ENCODE peak calls at places on chromosomes 3 and 15, in five cellular contexts. F is esophagus squamous epithelium; B is Calu3; Q is activated CD4-positive, alpha-beta memory T cell treated with anti-CD3 and anti-CD28 coated beads for 36 hours; N is activated effector memory CD4-positive, alpha-beta T cell treated with anti-CD3 and anti-CD28 coated beads, Interleukin-2, amount 50 U/mL, for 16 hours. G is an unnamed sample.

GRCh38 chr15:48406911-48407310 is 75.7 kb downstream of the DUT start:
- DNase-seq in F (no peak), B (no peak), Q (no peak), N (no peak), G (no peak)

GRCh38 chr3:12875857-12876451 is 34.6 kb upstream of the RPL32 start:
- DNase-seq in F (no peak), B (peak; percentile 19), Q (peak; percentile 30), N (no peak), G (no peak)

GRCh38 chr15:43105077-43105769 is 615 bp downstream of the UBR1 start:
- DNase-seq in F (no peak), B (peak; percentile 17), Q (peak; percentile 42), N (peak; percentile 72), G (no peak)

GRCh38 chr3:30470566-30470965 is 135.8 kb upstream of the TGFBR2 start:
- DNase-seq in F (no peak), B (no peak), Q (no peak), N (no peak), G (no peak)

GRCh38 chr3:147838650-147839049 is 429.5 kb downstream of the ZIC1 start:
- DNase-seq in F (no peak), B (no peak), Q (no peak), N (no peak), G (no peak)

GRCh38 chr3:61562042-61562809 is 855 bp downstream of the PTPRG start:
- DNase-seq in F (no peak), B (no peak), Q (no peak), N (no peak), G (no peak)

GRCh38 chr15:85910796-85911195 is 116.1 kb upstream of the KLHL25 start:
- DNase-seq in F (no peak), B (no peak), Q (no peak), N (no peak), G (no peak)

GRCh38 chr3:148600902-148601765 is 96.6 kb upstream of the AGTR1 start:
- DNase-seq in F (no peak), B (peak; percentile 80), Q (no peak), N (no peak), G (no peak)

GRCh38 chr3:98612587-98612986 is 19.2 kb upstream of the CPOX start:
- DNase-seq in F (no peak), B (peak; percentile 30), Q (no peak), N (no peak), G (no peak)

GRCh38 chr15:67501177-67501835 is 19.6 kb upstream of the C15orf61 start:
- DNase-seq in F (no peak), B (no peak), Q (no peak), N (no peak), G (peak; percentile 2)

GRCh38 chr3:185744997-185745843 is 79.6 kb downstream of the IGF2BP2 start:
- DNase-seq in F (no peak), B (no peak), Q (no peak), N (no peak), G (peak; percentile 58)

GRCh38 chr3:121768452-121768851 is 18.9 kb upstream of the GOLGB1 start:
- DNase-seq in F (no peak), B (no peak), Q (no peak), N (no peak), G (no peak)

GRCh38 chr15:78059110-78059839 is 18.2 kb downstream of the TBC1D2B start:
- DNase-seq in F (no peak), B (no peak), Q (no peak), N (peak; percentile 60), G (no peak)

GRCh38 chr3:156762631-156763185 is 63.4 kb upstream of the LEKR1 start:
- DNase-seq in F (no peak), B (no peak), Q (no peak), N (no peak), G (no peak)

GRCh38 chr3:159881828-159882309 is 106.8 kb upstream of the IL12A start:
- DNase-seq in F (no peak), B (no peak), Q (no peak), N (no peak), G (no peak)

GRCh38 chr15:73344051-73344450 is 24.7 kb downstream of the HCN4 start:
- DNase-seq in F (no peak), B (no peak), Q (no peak), N (no peak), G (no peak)

GRCh38 chr3:111721702-111722205 is 126.6 kb upstream of the ZBED2 start:
- DNase-seq in F (no peak), B (no peak), Q (no peak), N (no peak), G (no peak)

GRCh38 chr3:194129581-194130133 is 6.3 kb upstream of the HES1 start:
- DNase-seq in F (no peak), B (no peak), Q (no peak), N (peak; percentile 44), G (no peak)

GRCh38 chr3:78606756-78607155 is 1161.0 kb downstream of the ROBO1 start:
- DNase-seq in F (no peak), B (no peak), Q (no peak), N (no peak), G (no peak)

GRCh38 chr3:148191966-148192365 is 505.7 kb upstream of the AGTR1 start:
- DNase-seq in F (no peak), B (no peak), Q (no peak), N (no peak), G (no peak)

GRCh38 chr3:186828340-186828739 is 14.2 kb upstream of the ADIPOQ start:
- DNase-seq in F (no peak), B (no peak), Q (no peak), N (no peak), G (no peak)

GRCh38 chr3:86988986-86989385 is 2.0 kb downstream of the VGLL3 start:
- DNase-seq in F (no peak), B (no peak), Q (no peak), N (no peak), G (no peak)

GRCh38 chr3:65052101-65052500 is 364.3 kb upstream of the ADAMTS9 start:
- DNase-seq in F (no peak), B (no peak), Q (no peak), N (no peak), G (no peak)

GRCh38 chr3:140013220-140013619 is 78.2 kb downstream of the CLSTN2 start:
- DNase-seq in F (no peak), B (no peak), Q (no peak), N (no peak), G (no peak)

GRCh38 chr3:117735481-117736101 is 1026.0 kb downstream of the TUSC7 start:
- DNase-seq in F (no peak), B (no peak), Q (no peak), N (no peak), G (no peak)

GRCh38 chr3:129793356-129793755 is 100.2 kb downstream of the TMCC1 start:
- DNase-seq in F (no peak), B (no peak), Q (no peak), N (no peak), G (no peak)

GRCh38 chr15:25541228-25541627 is 102.4 kb upstream of the UBE3A start:
- DNase-seq in F (no peak), B (no peak), Q (no peak), N (no peak), G (no peak)

GRCh38 chr15:92097473-92098178 is 244.1 kb downstream of the SLCO3A1 start:
- DNase-seq in F (no peak), B (peak; percentile 64), Q (peak; percentile 66), N (peak; percentile 76), G (peak; percentile 49)

GRCh38 chr3:78832785-78833204 is 935.0 kb downstream of the ROBO1 start:
- DNase-seq in F (no peak), B (no peak), Q (no peak), N (no peak), G (no peak)

GRCh38 chr3:127159547-127159946 is 33.4 kb upstream of the PRR23E start:
- DNase-seq in F (no peak), B (no peak), Q (no peak), N (no peak), G (no peak)

GRCh38 chr15:31461911-31462480 is 135.4 kb downstream of the KLF13 start:
- DNase-seq in F (no peak), B (no peak), Q (peak; percentile 8), N (no peak), G (no peak)

GRCh38 chr3:131796558-131796957 is 238.3 kb downstream of the CPNE4 start:
- DNase-seq in F (no peak), B (no peak), Q (peak; percentile 10), N (no peak), G (peak; percentile 47)

GRCh38 chr3:47283596-47284364 is 1.0 kb downstream of the KLHL18 start:
- DNase-seq in F (no peak), B (peak; percentile 29), Q (peak; percentile 67), N (peak; percentile 74), G (no peak)

GRCh38 chr3:187623285-187623814 is 46.8 kb downstream of the SST start:
- DNase-seq in F (no peak), B (no peak), Q (peak; percentile 9), N (no peak), G (no peak)

GRCh38 chr15:55420171-55420871 is 12.0 kb downstream of the PIERCE2 start:
- DNase-seq in F (no peak), B (no peak), Q (no peak), N (no peak), G (no peak)

GRCh38 chr3:30704931-30705890 is 98.8 kb downstream of the TGFBR2 start:
- DNase-seq in F (no peak), B (no peak), Q (no peak), N (no peak), G (no peak)

G was measured in GDM1.